ENCODE peak calls at places on chromosomes 1 and 21, in nine cellular contexts. X, U, P, M, E, A, Z, H and G are unnamed samples. For H3K27me3 and H3K4me1, the result is how much of the 10 kb centered on the place peaks cover.

GRCh38 chr1:59415286-59415850 is 118.5 kb downstream of the FGGY start:
- DNase-seq in X (no peak), U (no peak), P (no peak), M (no peak), E (no peak), A (no peak), Z (no peak), H (no peak), G (no peak)

GRCh38 chr1:149884433-149885363 is 14.7 kb upstream of the BOLA1 start:
- DNase-seq in X (no peak), U (peak), P (no peak), M (peak), E (no peak), A (no peak), Z (no peak), H (no peak), G (peak)

GRCh38 chr1:116152950-116153691 is 41.9 kb downstream of the MAB21L3 start:
- DNase-seq in X (no peak), U (no peak), P (no peak), M (no peak), E (no peak), A (no peak), Z (no peak), H (no peak), G (no peak)

GRCh38 chr1:184370850-184371249 is 16.0 kb upstream of the C1orf21 start:
- DNase-seq in X (no peak), U (no peak), P (no peak), M (no peak), E (no peak), A (no peak), Z (no peak), H (no peak), G (no peak)

GRCh38 chr1:76379506-76379905 is 305.0 kb downstream of the ST6GALNAC3 start:
- DNase-seq in X (no peak), U (no peak), P (no peak), M (no peak), E (no peak), A (no peak), Z (no peak), H (no peak), G (peak)

GRCh38 chr1:186983327-186983726 is 154.6 kb downstream of the PLA2G4A start:
- DNase-seq in X (no peak), U (no peak), P (no peak), M (peak), E (no peak), A (peak), Z (peak), H (no peak), G (peak)

GRCh38 chr1:24075946-24076345 is 36.0 kb downstream of the MYOM3 start:
- DNase-seq in X (no peak), U (no peak), P (no peak), M (no peak), E (no peak), A (peak), Z (no peak), H (no peak), G (no peak)

GRCh38 chr1:203581841-203582240 is 44.8 kb upstream of the ATP2B4 start:
- DNase-seq in X (no peak), U (no peak), P (no peak), M (no peak), E (no peak), A (no peak), Z (no peak), H (no peak), G (no peak)

GRCh38 chr1:205907794-205908193 is 35.5 kb downstream of the SLC26A9 start:
- DNase-seq in X (no peak), U (peak), P (no peak), M (peak), E (no peak), A (no peak), Z (no peak), H (peak), G (peak)

GRCh38 chr1:170660281-170660713 is 3.6 kb upstream of the PRRX1 start:
- DNase-seq in X (no peak), U (no peak), P (no peak), M (no peak), E (no peak), A (no peak), Z (no peak), H (no peak), G (peak)

GRCh38 chr21:34987673-34988072 is 61.4 kb downstream of the RUNX1 start:
- DNase-seq in X (no peak), U (no peak), P (no peak), M (no peak), E (no peak), A (no peak), Z (no peak), H (no peak), G (no peak)

GRCh38 chr1:228088586-228089498 is 6.3 kb downstream of the ARF1 start:
- DNase-seq in X (no peak), U (no peak), P (no peak), M (peak), E (no peak), A (peak), Z (peak), H (no peak), G (peak)

GRCh38 chr21:31446206-31446900 is 102.3 kb upstream of the TIAM1 start:
- DNase-seq in X (no peak), U (no peak), P (no peak), M (no peak), E (no peak), A (no peak), Z (no peak), H (no peak), G (no peak)

GRCh38 chr1:22749919-22750670 is 39.5 kb downstream of the EPHB2 start:
- DNase-seq in X (peak), U (peak), P (peak), M (peak), E (peak), A (no peak), Z (peak), H (peak), G (peak)

GRCh38 chr1:44417351-44418021 is 12.4 kb downstream of the RNF220 start:
- DNase-seq in X (no peak), U (no peak), P (no peak), M (peak), E (no peak), A (peak), Z (no peak), H (peak), G (no peak)
- H3K27me3 ChIP-seq in X (half or more), U (under half), P (half or more), M (half or more), E (under half), A (half or more), Z (half or more), H (under half), G (half or more)

DNA sequence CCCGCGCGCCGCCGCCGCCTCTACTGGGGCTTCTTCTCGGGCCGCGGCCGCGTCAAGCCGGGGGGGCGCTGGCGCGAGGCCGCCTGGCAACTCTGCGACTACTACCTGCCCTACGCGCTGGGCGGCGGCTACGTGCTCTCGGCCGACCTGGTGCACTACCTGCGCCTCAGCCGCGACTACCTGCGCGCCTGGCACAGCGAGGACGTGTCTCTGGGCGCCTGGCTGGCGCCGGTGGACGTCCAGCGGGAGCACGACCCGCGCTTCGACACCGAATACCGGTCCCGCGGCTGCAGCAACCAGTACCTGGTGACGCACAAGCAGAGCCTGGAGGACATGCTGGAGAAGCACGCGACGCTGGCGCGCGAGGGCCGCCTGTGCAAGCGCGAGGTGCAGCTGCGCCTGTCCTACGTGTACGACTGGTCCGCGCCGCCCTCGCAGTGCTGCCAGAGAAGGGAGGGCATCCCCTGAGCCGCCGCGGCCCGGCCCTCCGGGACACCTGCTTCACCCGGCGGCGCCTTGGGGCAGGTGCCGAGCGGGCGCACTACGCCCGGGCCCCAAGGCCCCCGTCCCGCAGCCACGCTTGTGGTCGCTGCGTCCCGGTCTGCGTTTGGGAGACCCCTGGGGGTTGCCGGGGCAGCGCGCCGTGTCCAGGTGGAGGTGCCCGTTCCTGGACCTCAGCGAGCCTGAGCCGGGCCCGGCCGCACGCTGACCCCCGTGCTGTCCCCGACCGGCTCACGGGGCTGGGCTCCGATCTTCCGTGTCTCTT is 947 bp downstream of the B3GALT6 start:
- DNase-seq in X (no peak), U (no peak), P (no peak), M (no peak), E (no peak), A (peak), Z (peak), H (no peak), G (no peak)
- H3K4me3 ChIP-seq in X (peak), U (no peak), P (peak), M (no peak), E (peak), A (peak), Z (no peak), H (no peak), G (peak)

GRCh38 chr1:225179686-225180085 is 248.2 kb downstream of the LBR start:
- DNase-seq in X (no peak), U (no peak), P (no peak), M (no peak), E (no peak), A (no peak), Z (no peak), H (no peak), G (no peak)
- H3K4me1 ChIP-seq in X (under half), U (under half), P (under half), M (under half), E (under half), A (under half), Z (under half), H (under half), G (under half)

GRCh38 chr1:245153645-245154428 is 948 bp upstream of the KIF26B start:
- DNase-seq in X (no peak), U (no peak), P (no peak), M (peak), E (no peak), A (peak), Z (no peak), H (no peak), G (peak)
- H3K27me3 ChIP-seq in X (under half), U (under half), P (half or more), M (under half), E (under half), A (under half), Z (under half), H (under half), G (under half)

DNA sequence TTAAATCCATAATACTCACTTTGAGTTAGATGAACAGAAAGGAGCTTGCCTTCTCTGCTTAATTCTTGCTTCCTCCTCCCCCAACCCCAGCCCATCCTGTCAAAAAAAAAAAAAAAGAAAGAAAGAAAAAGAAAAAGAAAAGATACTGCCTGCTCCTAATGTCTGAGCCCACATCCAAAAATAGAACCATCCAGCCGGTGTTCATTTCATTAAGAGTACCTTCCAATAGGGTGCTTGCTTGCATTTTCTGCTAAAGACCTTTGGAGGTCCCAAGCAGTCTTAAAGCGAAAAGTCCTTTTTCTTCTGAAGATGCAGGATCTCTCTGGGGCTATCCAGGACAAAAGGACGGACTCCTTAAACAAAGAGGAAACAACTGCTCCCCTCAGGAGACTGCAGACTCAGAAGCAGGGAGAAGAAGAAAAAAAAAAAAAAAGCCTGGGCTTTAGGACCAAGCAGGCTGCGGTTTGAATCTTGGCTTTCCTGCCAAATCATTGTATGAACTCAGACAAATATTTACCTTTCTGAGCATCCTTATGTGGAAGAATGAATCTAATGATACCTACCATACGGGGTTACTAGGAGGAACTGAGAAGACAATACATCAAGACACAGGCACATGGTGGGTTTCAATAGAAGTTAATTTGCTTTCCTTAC is 204.1 kb downstream of the PLPP3 start:
- DNase-seq in X (no peak), U (no peak), P (no peak), M (no peak), E (no peak), A (no peak), Z (no peak), H (no peak), G (no peak)
- H3K4me3 ChIP-seq in X (no peak), U (no peak), P (no peak), M (peak), E (no peak), A (no peak), Z (no peak), H (no peak), G (no peak)

GRCh38 chr1:202084791-202085681 is 37.7 kb upstream of the GPR37L1 start:
- DNase-seq in X (no peak), U (peak), P (no peak), M (peak), E (no peak), A (peak), Z (no peak), H (peak), G (no peak)
- H3K4me1 ChIP-seq in X (under half), U (half or more), P (under half), M (under half), E (under half), A (under half), Z (under half), H (under half), G (under half)

DNA sequence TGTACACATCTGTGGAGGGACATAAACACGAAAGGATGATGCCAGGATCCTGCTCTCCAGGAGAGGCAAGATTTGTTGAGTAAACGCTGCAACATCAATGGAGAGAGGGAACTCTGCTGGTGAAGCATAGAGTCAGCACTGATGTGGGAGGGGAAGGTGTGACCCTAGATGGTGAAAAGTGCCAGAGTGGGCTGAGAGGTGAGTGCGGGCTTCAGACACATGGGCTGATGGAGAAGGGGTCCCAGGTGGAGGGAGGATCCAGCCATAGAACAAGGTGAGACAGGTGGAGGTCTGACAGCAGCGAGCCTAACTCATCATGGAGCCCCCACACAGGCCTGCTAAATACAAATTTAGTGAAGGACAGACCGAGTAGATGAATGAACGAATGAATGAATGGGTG is 9.7 kb downstream of the RD3 start:
- DNase-seq in X (no peak), U (no peak), P (no peak), M (no peak), E (no peak), A (no peak), Z (no peak), H (no peak), G (no peak)
- H3K27me3 ChIP-seq in X (under half), U (under half), P (under half), M (under half), E (under half), A (under half), Z (under half), H (under half), G (under half)

GRCh38 chr1:70871790-70872189 is 175.8 kb downstream of the PTGER3 start:
- DNase-seq in X (no peak), U (no peak), P (no peak), M (no peak), E (no peak), A (no peak), Z (no peak), H (no peak), G (no peak)
- H3K4me3 ChIP-seq in X (no peak), U (no peak), P (no peak), M (no peak), E (no peak), A (no peak), Z (no peak), H (no peak), G (no peak)

DNA sequence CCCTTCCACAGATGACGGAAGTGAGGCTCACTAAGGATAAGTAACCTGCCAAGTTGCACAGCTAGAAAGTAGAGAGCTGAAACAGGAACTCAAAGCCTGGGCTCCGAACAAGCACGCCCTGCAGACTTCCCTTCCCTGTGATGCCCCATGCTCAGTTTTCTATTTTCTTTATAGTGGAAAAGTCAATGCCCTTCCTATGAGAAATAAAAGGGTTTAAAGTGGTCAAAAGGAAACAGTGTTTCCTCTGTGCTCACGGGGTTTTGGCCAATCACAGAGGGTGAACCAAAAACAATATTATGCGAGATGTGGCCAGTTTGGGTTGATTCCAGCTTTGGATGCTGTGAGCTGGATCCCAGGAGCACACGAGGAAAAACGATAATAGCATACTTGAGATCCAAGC is 44.5 kb downstream of the DDR2 start:
- DNase-seq in X (no peak), U (no peak), P (peak), M (peak), E (no peak), A (no peak), Z (no peak), H (no peak), G (no peak)
- H3K4me1 ChIP-seq in X (half or more), U (half or more), P (under half), M (under half), E (under half), A (under half), Z (under half), H (under half), G (half or more)

DNA sequence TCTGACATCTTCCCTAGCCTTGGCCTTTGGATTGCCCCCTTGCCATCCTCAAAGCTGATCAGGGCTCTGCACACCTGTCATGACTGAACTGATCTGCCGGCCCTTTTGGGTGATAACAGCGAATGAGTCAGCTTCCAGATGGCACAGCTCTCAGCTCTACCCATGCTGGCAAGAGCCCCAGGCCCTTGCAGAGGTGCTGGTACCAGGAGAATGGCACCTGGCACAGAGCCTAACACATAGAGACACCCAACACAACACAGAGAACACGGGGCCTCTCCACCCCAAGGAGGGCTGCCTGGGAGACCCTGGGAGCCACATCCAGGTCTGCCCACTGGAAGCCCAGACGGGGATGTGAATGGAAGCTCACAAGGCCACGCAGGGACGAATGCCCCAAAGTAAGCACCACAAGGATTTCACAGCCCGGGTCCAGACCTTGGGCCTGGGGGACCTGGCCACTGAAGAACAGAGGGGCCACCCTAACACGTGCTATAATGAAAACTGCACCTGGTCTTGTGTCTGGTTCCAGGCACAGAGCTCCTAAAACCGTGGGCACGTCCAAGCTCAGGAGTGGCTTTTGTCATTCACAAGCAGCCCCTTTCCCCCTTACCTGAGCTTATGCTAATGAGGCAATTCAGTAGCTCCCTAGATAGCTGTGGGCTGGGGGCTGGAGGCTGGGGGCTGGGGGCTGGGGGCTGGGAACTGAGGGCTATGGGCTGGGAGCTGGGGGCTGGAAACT is 160.5 kb downstream of the NPHP4 start:
- DNase-seq in X (no peak), U (no peak), P (no peak), M (no peak), E (no peak), A (no peak), Z (no peak), H (peak), G (no peak)
- H3K27me3 ChIP-seq in X (under half), U (under half), P (half or more), M (under half), E (under half), A (under half), Z (under half), H (under half), G (under half)